ENCODE peak calls at places on chromosomes 2 and 18, in six cellular contexts. Z is effector memory CD4-positive, alpha-beta T cell; M is lower lobe of right lung; D is cardiac muscle cell; X is tibial artery; W is WERI-Rb-1. N is an unnamed sample. For H3K27me3 and H3K36me3, the result is how much of the 10 kb centered on the place peaks cover.

GRCh38 chr2:23697676-23698075 is 229.2 kb downstream of the ATAD2B start:
- DNase-seq in Z (no peak), X (no peak), D (no peak), W (no peak), M (no peak), N (no peak)

GRCh38 chr2:27798948-27799645 is 27.6 kb downstream of the MRPL33 start:
- DNase-seq in W (no peak), D (peak), X (peak), M (peak), Z (no peak), N (no peak)

GRCh38 chr2:58698610-58699009 is 457.5 kb upstream of the FANCL start:
- DNase-seq in W (no peak), Z (no peak), D (no peak), M (no peak), X (no peak), N (no peak)

GRCh38 chr2:219119422-219120043 is 41.1 kb downstream of the NHEJ1 start:
- DNase-seq in Z (peak), M (peak), X (no peak), W (peak), D (peak), N (peak)

GRCh38 chr2:59732861-59733603 is 820.4 kb downstream of the BCL11A start:
- DNase-seq in W (peak), Z (no peak), X (no peak), M (no peak), D (no peak), N (no peak)

GRCh38 chr2:69026026-69026425 is 13.0 kb downstream of the ANTXR1 start:
- DNase-seq in D (peak), X (no peak), M (no peak), W (peak), Z (no peak), N (peak)

GRCh38 chr2:99374747-99375146 is 37.6 kb downstream of the EIF5B start:
- DNase-seq in X (no peak), D (no peak), W (no peak), Z (no peak), M (no peak), N (no peak)

GRCh38 chr18:323253-323622 is 55.4 kb upstream of the THOC1 start:
- DNase-seq in M (no peak), D (peak), W (no peak), X (no peak), Z (no peak), N (no peak)

GRCh38 chr2:62576276-62576939 is 70.4 kb upstream of the TMEM17 start:
- DNase-seq in Z (no peak), X (no peak), D (no peak), M (no peak), W (no peak), N (no peak)

GRCh38 chr2:226122067-226122466 is 677.6 kb downstream of the IRS1 start:
- DNase-seq in D (no peak), M (no peak), X (no peak), W (no peak), Z (no peak), N (no peak)

GRCh38 chr2:85990084-85990483 is 101.3 kb upstream of the ST3GAL5 start:
- DNase-seq in Z (no peak), X (no peak), M (no peak), D (no peak), W (no peak), N (no peak)

GRCh38 chr2:105271393-105272045 is 30.0 kb downstream of the GPR45 start:
- DNase-seq in W (no peak), Z (no peak), X (no peak), M (no peak), D (no peak), N (no peak)

GRCh38 chr2:5374736-5375135 is 317.4 kb upstream of the SOX11 start:
- DNase-seq in Z (no peak), X (no peak), D (no peak), M (no peak), W (no peak), N (no peak)

GRCh38 chr2:158726906-158727592 is 68.1 kb upstream of the DAPL1 start:
- DNase-seq in W (peak), D (no peak), Z (no peak), M (no peak), X (no peak), N (no peak)

GRCh38 chr2:166375205-166375735 is 474 bp downstream of the SCN9A start:
- DNase-seq in D (peak), Z (no peak), X (no peak), W (no peak), M (no peak), N (no peak)

GRCh38 chr2:234031207-234031606 is 19.3 kb upstream of the SPP2 start:
- DNase-seq in W (no peak), M (no peak), X (no peak), Z (no peak), D (no peak), N (no peak)

GRCh38 chr2:207239222-207239674 is 73.5 kb upstream of the KLF7 start:
- DNase-seq in W (no peak), Z (no peak), D (peak), M (peak), X (peak), N (peak)

GRCh38 chr2:75432761-75433361 is 127.9 kb downstream of the EVA1A start:
- DNase-seq in X (no peak), W (peak), M (peak), D (peak), Z (no peak), N (no peak)

GRCh38 chr18:31066267-31066666 is 23.7 kb upstream of the DSC3 start:
- DNase-seq in M (no peak), Z (no peak), W (no peak), X (no peak), D (no peak), N (no peak)
- H3K4me3 ChIP-seq in M (no peak), Z (no peak), W (no peak), X (no peak), D (no peak), N (no peak)

GRCh38 chr2:203631068-203631757 is 75.2 kb upstream of the CD28 start:
- DNase-seq in W (no peak), D (no peak), X (no peak), Z (no peak), M (no peak), N (no peak)
- H3K27me3 ChIP-seq in W (under half), D (under half), X (under half), Z (under half), M (under half), N (under half)

DNA sequence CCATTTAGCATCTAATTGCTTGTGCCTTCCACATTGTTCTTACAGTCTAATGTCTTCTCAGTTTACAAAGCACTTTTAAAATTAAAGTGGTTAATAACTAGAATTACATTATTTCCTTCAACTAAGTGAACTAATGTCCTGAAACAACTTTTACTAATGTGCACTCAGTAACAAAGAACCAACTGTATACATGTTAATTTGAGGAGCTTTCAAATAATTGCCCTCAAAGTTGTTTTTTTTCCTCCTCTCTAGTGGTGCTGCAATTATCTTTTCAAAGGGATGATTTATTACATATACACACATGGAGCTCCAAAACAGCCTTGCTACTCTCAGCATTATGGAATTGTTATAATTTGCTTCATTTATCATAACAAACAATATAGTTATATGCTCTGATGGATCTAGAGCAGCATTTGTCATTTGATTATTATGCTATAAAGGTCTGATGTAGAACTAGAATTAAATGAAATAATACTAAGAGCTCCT is 246.3 kb upstream of the RASGRP3 start:
- DNase-seq in Z (no peak), M (no peak), D (no peak), X (no peak), W (no peak), N (no peak)
- H3K36me3 ChIP-seq in Z (under half), M (under half), D (under half), X (under half), W (under half), N (under half)

GRCh38 chr2:54428401-54428800 is 27.7 kb upstream of the SPTBN1 start:
- DNase-seq in Z (no peak), D (no peak), X (no peak), W (no peak), M (no peak), N (peak)
- H3K4me3 ChIP-seq in Z (no peak), D (no peak), X (no peak), W (no peak), M (no peak), N (no peak)

GRCh38 chr2:862356-862687 is 88.3 kb upstream of the SNTG2 start:
- DNase-seq in Z (no peak), W (no peak), X (no peak), M (no peak), D (no peak), N (no peak)
- H3K27me3 ChIP-seq in Z (under half), W (under half), X (under half), M (under half), D (half or more), N (under half)

DNA sequence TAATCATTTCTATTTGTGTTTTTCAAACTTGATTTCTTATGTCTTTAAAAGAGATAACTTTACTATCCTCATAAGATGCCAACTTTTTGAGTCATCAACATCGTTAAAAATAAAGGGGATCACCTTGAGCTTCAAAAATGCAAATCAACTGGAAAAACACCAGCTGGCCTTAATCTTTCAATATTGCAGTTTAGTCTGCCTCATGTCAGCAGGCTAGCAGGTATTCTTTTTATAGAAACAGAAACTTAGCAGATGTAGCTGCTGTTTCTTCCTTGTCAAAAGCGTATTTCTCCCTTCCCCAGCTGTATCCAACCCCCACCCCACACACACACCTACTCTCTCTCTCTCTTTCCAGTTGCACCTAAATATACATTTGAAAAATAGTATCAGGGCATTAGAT is 154.1 kb upstream of the ZNF804A start:
- DNase-seq in D (no peak), Z (no peak), X (no peak), M (no peak), W (no peak), N (no peak)
- H3K36me3 ChIP-seq in D (under half), Z (under half), X (under half), M (under half), W (under half), N (under half)

GRCh38 chr18:5542393-5543035 is 1.3 kb downstream of the EPB41L3 start:
- DNase-seq in D (peak), Z (no peak), M (peak), W (peak), X (no peak), N (peak)
- H3K4me3 ChIP-seq in D (peak), Z (no peak), M (peak), W (peak), X (peak), N (peak)

DNA sequence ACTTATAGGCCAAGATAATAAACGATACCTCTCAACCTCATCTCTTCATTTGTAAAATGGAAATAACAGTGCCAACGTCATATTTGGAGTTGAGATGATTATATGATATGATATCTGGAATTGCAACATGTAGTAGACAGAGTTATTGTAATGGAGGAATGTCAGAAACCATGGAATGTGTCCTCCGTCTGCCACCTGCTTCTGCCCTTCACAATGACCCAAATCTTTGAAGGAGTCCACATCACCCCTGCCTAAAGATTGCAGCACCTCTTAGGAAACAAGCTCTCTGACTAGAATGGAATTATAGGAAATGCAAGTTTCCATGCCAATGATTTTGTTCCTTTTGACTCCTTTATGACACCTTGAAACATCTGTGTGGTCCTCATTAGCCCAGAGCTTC is 14.9 kb downstream of the NR4A2 start:
- DNase-seq in W (no peak), D (no peak), X (no peak), M (no peak), Z (no peak), N (no peak)
- H3K27me3 ChIP-seq in W (under half), D (half or more), X (under half), M (under half), Z (under half), N (under half)

GRCh38 chr2:239139101-239139500 is 261.7 kb downstream of the HDAC4 start:
- DNase-seq in W (no peak), Z (no peak), M (no peak), X (no peak), D (no peak), N (no peak)

GRCh38 chr2:239137890-239138283 is 262.9 kb downstream of the HDAC4 start:
- DNase-seq in M (no peak), Z (no peak), X (no peak), D (no peak), W (no peak), N (no peak)

GRCh38 chr2:239139566-239139965 is 261.3 kb downstream of the HDAC4 start:
- DNase-seq in D (no peak), X (no peak), M (no peak), W (no peak), Z (no peak), N (no peak)

GRCh38 chr2:239137165-239137889 is 263.5 kb downstream of the HDAC4 start:
- DNase-seq in W (no peak), M (no peak), D (peak), X (no peak), Z (no peak), N (no peak)

GRCh38 chr2:239138610-239139009 is 262.2 kb downstream of the HDAC4 start:
- DNase-seq in W (no peak), Z (no peak), X (no peak), M (no peak), D (no peak), N (no peak)
- H3K36me3 ChIP-seq in W (under half), Z (half or more), X (half or more), M (half or more), D (under half), N (under half)

N was measured in heart right ventricle.